ENCODE peak calls at places on chromosomes 6 and 20, in six cellular contexts. J, X, S, U, F and Y are unnamed samples. For H3K27me3, the result is how much of the 10 kb centered on the place peaks cover.

GRCh38 chr20:3121271-3121911 is 36.9 kb upstream of the AVP start:
- DNase-seq in J (no peak), X (no peak), S (no peak), U (peak), F (no peak), Y (no peak)

GRCh38 chr6:144811140-144811539 is 526.0 kb downstream of the UTRN start:
- DNase-seq in J (no peak), X (no peak), S (no peak), U (no peak), F (no peak), Y (no peak)

GRCh38 chr6:3451498-3451897 is 5.4 kb downstream of the SLC22A23 start:
- DNase-seq in J (no peak), X (no peak), S (no peak), U (no peak), F (no peak), Y (no peak)

GRCh38 chr20:1933465-1933870 is 38.3 kb downstream of the SIRPA start:
- DNase-seq in J (no peak), X (peak), S (peak), U (peak), F (no peak), Y (no peak)

GRCh38 chr6:170280689-170281045 is 10.2 kb downstream of the DLL1 start:
- DNase-seq in J (no peak), X (no peak), S (no peak), U (no peak), F (no peak), Y (no peak)

GRCh38 chr6:39419607-39420006 is 97.1 kb upstream of the KCNK16 start:
- DNase-seq in J (no peak), X (no peak), S (no peak), U (no peak), F (no peak), Y (peak)

GRCh38 chr6:131082335-131082734 is 19.3 kb upstream of the EPB41L2 start:
- DNase-seq in J (no peak), X (no peak), S (no peak), U (no peak), F (no peak), Y (no peak)

GRCh38 chr6:119156742-119157494 is 78.5 kb upstream of the FAM184A start:
- DNase-seq in J (no peak), X (no peak), S (peak), U (no peak), F (no peak), Y (no peak)

GRCh38 chr6:103750603-103751002 is 1109.1 kb downstream of the HACE1 start:
- DNase-seq in J (no peak), X (no peak), S (no peak), U (no peak), F (no peak), Y (no peak)

GRCh38 chr6:43937236-43938177 is 167.5 kb downstream of the VEGFA start:
- DNase-seq in J (no peak), X (peak), S (no peak), U (peak), F (no peak), Y (no peak)

GRCh38 chr6:146029573-146030184 is 817 bp downstream of the GRM1 start:
- DNase-seq in J (no peak), X (peak), S (no peak), U (no peak), F (no peak), Y (no peak)

GRCh38 chr6:144216668-144217218 is 66.4 kb downstream of the STX11 start:
- DNase-seq in J (no peak), X (peak), S (peak), U (no peak), F (no peak), Y (no peak)

GRCh38 chr6:97557355-97557754 is 274.3 kb upstream of the MMS22L start:
- DNase-seq in J (no peak), X (no peak), S (no peak), U (no peak), F (no peak), Y (no peak)

GRCh38 chr6:33118525-33119123 is 42.8 kb downstream of the HLA-DPB1 start:
- DNase-seq in J (peak), X (no peak), S (no peak), U (no peak), F (peak), Y (no peak)

GRCh38 chr20:39117486-39117885 is 155.3 kb downstream of the DHX35 start:
- DNase-seq in J (peak), X (no peak), S (no peak), U (no peak), F (peak), Y (no peak)

GRCh38 chr20:44447827-44448419 is 27.8 kb upstream of the TTPAL start:
- DNase-seq in J (no peak), X (no peak), S (no peak), U (no peak), F (no peak), Y (no peak)

DNA sequence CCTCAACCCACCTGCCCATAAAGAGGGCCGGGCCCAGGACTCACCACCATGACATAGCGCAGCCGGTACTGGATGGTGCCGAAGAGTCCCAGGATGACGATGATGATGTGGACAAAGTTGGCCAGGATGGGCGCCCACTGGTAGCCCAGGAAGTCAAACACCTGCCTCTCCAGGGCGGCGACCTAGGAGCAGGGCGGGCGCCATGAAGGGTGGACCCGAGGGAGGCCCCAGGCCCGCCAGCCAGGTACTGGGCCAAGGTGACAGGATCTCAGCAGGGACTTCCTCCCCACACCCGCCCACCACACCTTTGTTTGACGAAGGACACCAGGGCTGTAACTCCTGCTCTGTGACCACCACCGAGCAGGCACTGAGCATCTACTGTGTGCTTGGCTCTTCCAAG is 4.4 kb downstream of the NKAIN4 start:
- DNase-seq in J (no peak), X (no peak), S (no peak), U (no peak), F (no peak), Y (no peak)
- H3K27me3 ChIP-seq in J (under half), X (under half), S (under half), U (half or more), F (under half), Y (under half)

GRCh38 chr6:85678000-85678601 is 35.4 kb upstream of the SYNCRIP start:
- DNase-seq in J (no peak), X (no peak), S (no peak), U (no peak), F (no peak), Y (no peak)

GRCh38 chr6:85680388-85680787 is 37.7 kb upstream of the SYNCRIP start:
- DNase-seq in J (no peak), X (no peak), S (no peak), U (no peak), F (no peak), Y (no peak)

GRCh38 chr6:85677243-85677956 is 34.7 kb upstream of the SYNCRIP start:
- DNase-seq in J (no peak), X (no peak), S (no peak), U (no peak), F (no peak), Y (no peak)

GRCh38 chr6:85679445-85680123 is 36.9 kb upstream of the SYNCRIP start:
- DNase-seq in J (no peak), X (no peak), S (no peak), U (no peak), F (no peak), Y (no peak)

GRCh38 chr6:85678602-85679444 is 36.1 kb upstream of the SYNCRIP start:
- DNase-seq in J (peak), X (peak), S (peak), U (peak), F (peak), Y (peak)
- H3K27me3 ChIP-seq in J (under half), X (under half), S (under half), U (under half), F (under half), Y (under half)

GRCh38 chr6:165663283-165663735 is 268 bp upstream of the PDE10A start:
- DNase-seq in J (no peak), X (no peak), S (peak), U (no peak), F (peak), Y (no peak)
- H3K27me3 ChIP-seq in J (under half), X (under half), S (under half), U (half or more), F (under half), Y (under half)

GRCh38 chr20:57417051-57417689 is 26.0 kb downstream of the RBM38 start:
- DNase-seq in J (no peak), X (no peak), S (no peak), U (no peak), F (no peak), Y (no peak)
- H3K27me3 ChIP-seq in J (under half), X (under half), S (under half), U (under half), F (under half), Y (under half)

DNA sequence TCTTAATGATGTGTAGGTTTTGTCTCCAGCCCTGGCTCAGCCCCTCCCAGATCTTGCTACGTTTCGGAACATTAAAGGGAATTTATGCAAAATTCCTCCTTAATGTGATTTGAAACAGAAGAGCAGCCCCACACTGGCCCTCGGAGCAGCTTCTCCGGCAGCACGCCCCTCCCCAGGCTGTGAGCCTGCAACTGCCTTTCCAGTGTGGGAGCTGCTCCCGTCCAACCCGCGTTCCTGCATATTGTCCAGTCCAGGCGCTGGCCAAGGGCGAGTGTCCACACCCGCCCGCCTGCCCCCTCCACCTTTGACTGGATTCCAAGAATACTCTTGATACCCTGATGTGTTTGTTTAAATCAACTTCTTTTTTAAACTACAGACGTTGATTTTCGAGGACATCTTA is 257.2 kb downstream of the TAF4 start:
- DNase-seq in J (no peak), X (peak), S (no peak), U (no peak), F (no peak), Y (peak)
- H3K27me3 ChIP-seq in J (half or more), X (under half), S (under half), U (half or more), F (under half), Y (under half)

GRCh38 chr6:1705630-1706029 is 95.9 kb downstream of the FOXC1 start:
- DNase-seq in J (no peak), X (no peak), S (no peak), U (no peak), F (no peak), Y (no peak)

GRCh38 chr6:1704711-1705110 is 95.0 kb downstream of the FOXC1 start:
- DNase-seq in J (no peak), X (no peak), S (no peak), U (no peak), F (peak), Y (no peak)

GRCh38 chr6:1703091-1703855 is 93.6 kb downstream of the FOXC1 start:
- DNase-seq in J (no peak), X (no peak), S (no peak), U (no peak), F (peak), Y (no peak)

GRCh38 chr6:1703923-1704322 is 94.2 kb downstream of the FOXC1 start:
- DNase-seq in J (no peak), X (no peak), S (no peak), U (no peak), F (no peak), Y (no peak)

GRCh38 chr6:1705183-1705582 is 95.5 kb downstream of the FOXC1 start:
- DNase-seq in J (no peak), X (no peak), S (no peak), U (no peak), F (no peak), Y (no peak)
- H3K27me3 ChIP-seq in J (under half), X (under half), S (under half), U (under half), F (under half), Y (under half)

DNA sequence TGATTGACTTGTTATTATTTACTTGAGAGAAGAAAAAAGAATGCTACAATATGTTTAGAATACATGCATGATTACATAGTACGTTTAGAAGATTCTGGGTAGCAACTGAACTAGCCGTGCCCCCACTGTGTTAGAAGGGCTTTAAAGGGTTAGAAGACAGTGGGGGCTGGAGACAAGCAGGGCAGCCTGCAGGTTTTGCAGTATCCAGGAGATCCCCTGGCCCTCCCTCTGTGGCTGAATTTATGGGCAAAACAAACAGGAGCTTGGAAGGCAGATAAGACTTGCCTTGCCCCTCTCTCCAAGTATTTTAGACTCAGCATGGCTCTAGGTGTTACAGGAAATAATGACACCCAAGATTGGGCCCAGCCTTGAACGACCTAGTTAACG is 179.2 kb downstream of the CLIC5 start:
- DNase-seq in J (no peak), X (no peak), S (no peak), U (no peak), F (no peak), Y (no peak)
- H3K27me3 ChIP-seq in J (under half), X (under half), S (under half), U (under half), F (under half), Y (under half)